ENCODE peak calls at places on chromosomes 7 and 10, in seven cellular contexts. A, W, S, H, I, J and N are unnamed samples.

GRCh38 chr10:4271193-4271592 is 486.2 kb upstream of the KLF6 start:
- DNase-seq in S (no peak), W (peak; percentile 16), H (no peak), I (no peak), J (no peak), A (no peak), N (no peak)

GRCh38 chr7:127819975-127820778 is 168.2 kb downstream of the SND1 start:
- DNase-seq in W (peak; percentile 80), I (no peak), H (peak; percentile 6), S (peak; percentile 51), A (no peak), J (peak; percentile 70), N (no peak)

GRCh38 chr10:98404571-98405396 is 10.2 kb downstream of the PYROXD2 start:
- DNase-seq in H (no peak), W (no peak), S (peak; percentile 76), J (peak; percentile 76), I (no peak), A (no peak), N (no peak)

GRCh38 chr7:127873151-127873550 is 158.1 kb downstream of the LRRC4 start:
- DNase-seq in H (no peak), I (no peak), W (no peak), S (no peak), A (no peak), J (no peak), N (no peak)

GRCh38 chr7:116610210-116610609 is 61.8 kb upstream of the MET start:
- DNase-seq in I (no peak), A (no peak), S (peak; percentile 74), W (no peak), H (no peak), J (peak; percentile 41), N (no peak)

GRCh38 chr7:22709857-22710256 is 17.1 kb upstream of the IL6 start:
- DNase-seq in A (no peak), H (no peak), S (no peak), W (no peak), I (no peak), J (no peak), N (no peak)

GRCh38 chr10:132696204-132696603 is 89.7 kb downstream of the NKX6-2 start:
- DNase-seq in W (no peak), A (no peak), H (no peak), I (no peak), S (no peak), J (no peak), N (no peak)

GRCh38 chr7:103915958-103916357 is 73.5 kb downstream of the RELN start:
- DNase-seq in J (peak; percentile 74), I (no peak), A (no peak), S (peak; percentile 54), H (no peak), W (peak; percentile 51), N (no peak)

GRCh38 chr7:107940951-107941350 is 50.0 kb downstream of the DLD start:
- DNase-seq in S (no peak), J (no peak), A (no peak), W (no peak), I (no peak), H (no peak), N (no peak)

GRCh38 chr7:19405546-19405945 is 260.3 kb upstream of the FERD3L start:
- DNase-seq in J (peak; percentile 78), W (no peak), A (no peak), H (no peak), S (peak; percentile 70), I (no peak), N (no peak)

GRCh38 chr10:132096223-132096622 is 30.5 kb downstream of the JAKMIP3 start:
- DNase-seq in A (peak; percentile 87), J (peak; percentile 15), H (peak; percentile 29), S (no peak), W (no peak), I (no peak), N (no peak)

GRCh38 chr10:11204355-11204879 is 186.7 kb downstream of the CELF2 start:
- DNase-seq in H (no peak), A (no peak), I (no peak), J (no peak), W (peak; percentile 23), S (no peak), N (no peak)

GRCh38 chr7:121442845-121443244 is 46.7 kb upstream of the FAM3C start:
- DNase-seq in J (no peak), S (no peak), I (no peak), A (no peak), H (peak; percentile 24), W (peak; percentile 52), N (no peak)

GRCh38 chr10:63286340-63286739 is 153.2 kb downstream of the NRBF2 start:
- DNase-seq in I (no peak), H (no peak), J (peak; percentile 38), A (no peak), W (no peak), S (no peak), N (no peak)

GRCh38 chr10:88316292-88316861 is 266.7 kb downstream of the RNLS start:
- DNase-seq in I (no peak), H (no peak), J (no peak), A (no peak), W (no peak), S (no peak), N (no peak)

GRCh38 chr10:5692476-5693358 is 8.1 kb downstream of the TASOR2 start:
- DNase-seq in J (peak; percentile 19), H (no peak), W (peak; percentile 83), A (peak; percentile 18), I (peak; percentile 23), S (peak; percentile 31), N (peak; percentile 75)

GRCh38 chr7:129245533-129245932 is 20.7 kb downstream of the AHCYL2 start:
- DNase-seq in J (no peak), A (no peak), I (no peak), S (no peak), W (no peak), H (no peak), N (no peak)

GRCh38 chr10:101152316-101152715 is 21.2 kb downstream of the TLX1 start:
- DNase-seq in I (no peak), A (no peak), W (no peak), J (no peak), H (no peak), S (no peak), N (no peak)

GRCh38 chr7:105014725-105015630 is 973 bp downstream of the KMT2E start:
- DNase-seq in J (peak; percentile 34), S (peak; percentile 51), I (no peak), A (peak; percentile 58), W (peak; percentile 64), H (no peak), N (peak; percentile 57)

GRCh38 chr10:96826438-96826837 is 5.7 kb upstream of the LCOR start:
- DNase-seq in H (no peak), W (no peak), A (no peak), I (no peak), J (no peak), S (no peak), N (no peak)

GRCh38 chr7:10122573-10123100 is 851.0 kb upstream of the PHF14 start:
- DNase-seq in I (no peak), H (no peak), J (no peak), S (peak; percentile 1), A (no peak), W (peak; percentile 14), N (peak; percentile 68)

GRCh38 chr7:1360521-1360971 is 98.7 kb downstream of the MICALL2 start:
- DNase-seq in I (no peak), H (no peak), A (no peak), J (no peak), S (no peak), W (no peak), N (peak; percentile 46)

DNA sequence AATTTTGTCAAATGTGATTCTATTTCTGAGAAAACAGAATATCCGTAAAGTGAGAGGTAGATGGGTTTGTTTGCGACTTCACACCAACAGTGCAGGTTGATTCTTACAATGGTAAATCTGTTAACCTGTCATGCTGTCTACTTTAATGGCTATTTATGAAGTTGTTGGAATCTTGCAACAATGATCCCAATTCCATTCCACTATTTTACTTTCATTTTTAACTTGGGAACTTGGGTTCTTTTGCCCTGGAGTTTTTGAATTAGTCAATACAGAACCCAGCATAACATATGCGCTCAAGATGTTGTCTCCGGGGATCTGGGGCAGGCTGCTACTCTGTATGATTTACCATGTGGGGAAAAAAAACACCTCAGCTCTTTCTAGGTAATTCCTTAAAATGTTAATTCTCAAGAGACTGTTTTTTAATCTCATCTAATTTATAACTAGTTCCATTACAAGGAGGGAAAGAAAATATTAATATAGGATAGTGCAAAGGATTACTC is 1.2 kb downstream of the LGI1 start:
- DNase-seq in A (no peak), H (no peak), S (no peak), I (no peak), W (no peak), J (no peak), N (no peak)
- H3K4me2 ChIP-seq in A (no peak overlapping the region), H (no peak overlapping the region), S (no peak overlapping the region), I (no peak overlapping the region), W (no peak overlapping the region), J (no peak overlapping the region), N (no peak overlapping the region)

GRCh38 chr10:49297818-49298665 is 928 bp upstream of the C10orf71 start:
- DNase-seq in J (no peak), S (no peak), I (no peak), H (no peak), W (peak; percentile 91), A (no peak), N (no peak)

GRCh38 chr10:49298990-49299815 is at the start of gene C10orf71:
- DNase-seq in H (no peak), I (no peak), A (no peak), S (no peak), J (peak; percentile 4), W (peak; percentile 64), N (peak; percentile 36)

GRCh38 chr10:49299816-49300139 is 808 bp downstream of the C10orf71 start:
- DNase-seq in S (no peak), I (no peak), J (no peak), A (no peak), W (no peak), H (no peak), N (no peak)

GRCh38 chr10:49300140-49300974 is 1.4 kb downstream of the C10orf71 start:
- DNase-seq in S (peak; percentile 26), A (no peak), H (no peak), I (no peak), W (no peak), J (peak; percentile 17), N (peak; percentile 75)

GRCh38 chr10:49298666-49298989 is 342 bp upstream of the C10orf71 start:
- DNase-seq in H (no peak), S (no peak), J (no peak), A (no peak), W (peak; percentile 64), I (no peak), N (no peak)
- H3K4me2 ChIP-seq in H (no peak overlapping the region), S (no peak overlapping the region), J (no peak overlapping the region), A (no peak overlapping the region), W (no peak overlapping the region), I (no peak overlapping the region), N (no peak overlapping the region)

GRCh38 chr7:134447383-134447782 is 11.5 kb downstream of the AKR1B1 start:
- DNase-seq in W (no peak), A (no peak), I (no peak), H (no peak), S (no peak), J (no peak), N (no peak)
- H3K4me2 ChIP-seq in W (no peak overlapping the region), A (peak overlapping the region; percentile 78), I (no peak overlapping the region), H (no peak overlapping the region), S (no peak overlapping the region), J (no peak overlapping the region), N (no peak overlapping the region)

DNA sequence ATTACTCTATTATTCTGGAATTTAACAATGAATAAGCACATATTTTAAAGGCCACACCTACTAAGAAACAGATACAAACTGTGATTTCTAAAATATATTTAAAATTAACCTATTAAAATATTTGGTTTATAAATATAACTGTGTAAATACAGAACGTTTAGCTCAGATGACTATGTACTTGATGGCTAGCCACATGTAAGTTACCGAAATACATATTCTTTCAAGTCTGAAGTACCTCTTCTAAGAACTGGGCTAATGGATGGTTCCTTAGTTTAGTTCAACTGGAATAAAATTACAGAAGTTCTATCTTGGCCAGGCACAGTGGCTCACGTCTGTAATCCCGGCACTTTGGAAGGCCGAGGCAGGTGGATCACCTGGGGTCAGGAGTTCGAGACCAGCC is 33.4 kb upstream of the PTPRN2 start:
- DNase-seq in J (no peak), S (no peak), I (no peak), W (no peak), H (no peak), A (no peak), N (no peak)
- H3K4me2 ChIP-seq in J (no peak overlapping the region), S (no peak overlapping the region), I (no peak overlapping the region), W (no peak overlapping the region), H (no peak overlapping the region), A (no peak overlapping the region), N (no peak overlapping the region)